ENCODE peak calls at places on chromosomes 6 and 20, in four cellular contexts. One of them, this sample, is unnamed.

GRCh38 chr6:7685276-7685675 is 40.6 kb upstream of the BMP6 start:
- DNase-seq in chondrocyte: no peak
- DNase-seq in amygdala: no peak
- DNase-seq in HCT116: no peak
- DNase-seq in this sample: no peak

GRCh38 chr20:54649511-54649962 is 174.1 kb downstream of the DOK5 start:
- DNase-seq in chondrocyte: no peak
- DNase-seq in amygdala: peak; percentile 64
- DNase-seq in HCT116: peak; percentile 62
- DNase-seq in this sample: peak; percentile 70

GRCh38 chr6:24355422-24355821 is 2.4 kb downstream of the DCDC2 start:
- DNase-seq in chondrocyte: no peak
- DNase-seq in amygdala: no peak
- DNase-seq in HCT116: no peak
- DNase-seq in this sample: no peak

GRCh38 chr20:41618807-41619294 is 674 bp upstream of the CHD6 start:
- DNase-seq in chondrocyte: no peak
- DNase-seq in amygdala: no peak
- DNase-seq in HCT116: no peak
- DNase-seq in this sample: no peak

GRCh38 chr20:31851240-31851955 is 6.0 kb upstream of the FOXS1 start:
- DNase-seq in chondrocyte: peak; percentile 27
- DNase-seq in amygdala: no peak
- DNase-seq in HCT116: no peak
- DNase-seq in this sample: no peak

GRCh38 chr20:19833395-19833794 is 75.3 kb downstream of the RIN2 start:
- DNase-seq in chondrocyte: no peak
- DNase-seq in amygdala: no peak
- DNase-seq in HCT116: no peak
- DNase-seq in this sample: no peak

GRCh38 chr6:156857573-156857972 is 80.4 kb downstream of the ARID1B start:
- DNase-seq in chondrocyte: no peak
- DNase-seq in amygdala: no peak
- DNase-seq in HCT116: no peak
- DNase-seq in this sample: no peak

GRCh38 chr20:51767867-51768758 is at the start of gene ATP9A:
- DNase-seq in chondrocyte: peak; percentile 84
- DNase-seq in amygdala: peak; percentile 15
- DNase-seq in HCT116: no peak
- DNase-seq in this sample: peak; percentile 32

GRCh38 chr6:35370124-35370741 is 27.9 kb downstream of the PPARD start:
- DNase-seq in chondrocyte: peak; percentile 92
- DNase-seq in amygdala: peak; percentile 36
- DNase-seq in HCT116: peak; percentile 73
- DNase-seq in this sample: no peak

GRCh38 chr6:121584591-121585369 is 149.3 kb downstream of the GJA1 start:
- DNase-seq in chondrocyte: no peak
- DNase-seq in amygdala: no peak
- DNase-seq in HCT116: no peak
- DNase-seq in this sample: no peak

GRCh38 chr6:23174781-23175361 is 605.5 kb downstream of the HDGFL1 start:
- DNase-seq in chondrocyte: no peak
- DNase-seq in amygdala: no peak
- DNase-seq in HCT116: peak; percentile 55
- DNase-seq in this sample: no peak

GRCh38 chr6:114084327-114084890 is 113.5 kb upstream of the HDAC2 start:
- DNase-seq in chondrocyte: no peak
- DNase-seq in amygdala: no peak
- DNase-seq in HCT116: no peak
- DNase-seq in this sample: no peak

GRCh38 chr6:134041093-134041492 is 11.3 kb downstream of the SLC2A12 start:
- DNase-seq in chondrocyte: no peak
- DNase-seq in amygdala: no peak
- DNase-seq in HCT116: peak; percentile 35
- DNase-seq in this sample: no peak

GRCh38 chr20:23257848-23258746 is 92.5 kb upstream of the NXT1 start:
- DNase-seq in chondrocyte: no peak
- DNase-seq in amygdala: no peak
- DNase-seq in HCT116: no peak
- DNase-seq in this sample: no peak

GRCh38 chr6:102075539-102075938 is 682.0 kb downstream of the GRIK2 start:
- DNase-seq in chondrocyte: no peak
- DNase-seq in amygdala: no peak
- DNase-seq in HCT116: no peak
- DNase-seq in this sample: no peak

GRCh38 chr6:152836523-152836922 is 85.9 kb downstream of the VIP start:
- DNase-seq in chondrocyte: no peak
- DNase-seq in amygdala: no peak
- DNase-seq in HCT116: no peak
- DNase-seq in this sample: no peak

GRCh38 chr6:27168586-27169443 is 78.7 kb upstream of the PRSS16 start:
- DNase-seq in chondrocyte: no peak
- DNase-seq in amygdala: no peak
- DNase-seq in HCT116: no peak
- DNase-seq in this sample: no peak

GRCh38 chr6:158042245-158042798 is 60.7 kb downstream of the SYNJ2 start:
- DNase-seq in chondrocyte: peak; percentile 77
- DNase-seq in amygdala: no peak
- DNase-seq in HCT116: peak; percentile 69
- DNase-seq in this sample: peak; percentile 59

GRCh38 chr20:39936401-39936800 is 752.6 kb downstream of the MAFB start:
- DNase-seq in chondrocyte: no peak
- DNase-seq in amygdala: no peak
- DNase-seq in HCT116: no peak
- DNase-seq in this sample: no peak

GRCh38 chr6:42038811-42039408 is 11.4 kb upstream of the TAF8 start:
- DNase-seq in chondrocyte: no peak
- DNase-seq in amygdala: no peak
- DNase-seq in HCT116: no peak
- DNase-seq in this sample: no peak

GRCh38 chr6:13375360-13375878 is 47.1 kb upstream of the TBC1D7 start:
- DNase-seq in chondrocyte: no peak
- DNase-seq in amygdala: no peak
- DNase-seq in HCT116: no peak
- DNase-seq in this sample: no peak